ENCODE peak calls at places on chromosome 2, in ten cellular contexts. P is mesenteric fat pad; J is activated CD8-positive, alpha-beta T cell treated with anti-CD3 and anti-CD28 coated beads, Interleukin-2, amount 10 ng/mL, durations not matched to agents 7 days and 5 days; Q is RKO; V is GM10248; Y is astrocyte; R is HT1080; M is NCI-H446 treated with DMSO at 0.1 percent for 48 hours; A is GM23248; D is astrocyte of the cerebellum. Z is an unnamed sample.

GRCh38 chr2:105791229-105791628 is 46.5 kb downstream of the NCK2 start:
- DNase-seq in A (no peak), V (no peak), R (no peak), Y (no peak), J (no peak), M (no peak), D (no peak), Q (no peak), P (no peak), Z (no peak)

GRCh38 chr2:161238559-161239415 is 69.4 kb upstream of the PSMD14 start:
- DNase-seq in Y (peak; percentile 46), D (no peak), J (peak; percentile 70), Q (no peak), M (no peak), V (peak; percentile 46), A (peak; percentile 73), R (no peak), P (peak; percentile 91), Z (peak; percentile 80)

GRCh38 chr2:158489366-158490112 is 32.8 kb downstream of the PKP4 start:
- DNase-seq in P (no peak), A (no peak), D (no peak), R (no peak), Y (no peak), Q (no peak), V (no peak), M (no peak), J (no peak), Z (no peak)

GRCh38 chr2:69993048-69993565 is 31.7 kb upstream of the ASPRV1 start:
- DNase-seq in Q (no peak), P (no peak), A (no peak), Y (no peak), J (no peak), D (no peak), R (no peak), M (no peak), V (no peak), Z (peak; percentile 58)

GRCh38 chr2:3463156-3463835 is 56.0 kb downstream of the ADI1 start:
- DNase-seq in R (no peak), Q (no peak), M (no peak), A (no peak), V (no peak), P (peak; percentile 67), J (no peak), Y (no peak), D (no peak), Z (peak; percentile 24)

GRCh38 chr2:165874445-165875039 is 79.0 kb downstream of the TTC21B start:
- DNase-seq in R (peak; percentile 54), A (peak; percentile 80), J (peak; percentile 35), P (no peak), Y (peak; percentile 46), Q (peak; percentile 79), M (peak; percentile 61), V (peak; percentile 58), D (peak; percentile 73), Z (no peak)

GRCh38 chr2:68463287-68463877 is 3.7 kb downstream of the FBXO48 start:
- DNase-seq in Q (peak; percentile 76), A (peak; percentile 76), D (peak; percentile 44), V (peak; percentile 55), Y (peak; percentile 31), R (peak; percentile 40), J (no peak), M (peak; percentile 11), P (no peak), Z (no peak)

GRCh38 chr2:182915369-182916326 is 49.2 kb upstream of the FRZB start:
- DNase-seq in R (peak; percentile 93), V (no peak), D (peak; percentile 59), P (no peak), Y (peak; percentile 92), A (peak; percentile 88), J (no peak), Q (peak; percentile 68), M (no peak), Z (no peak)

GRCh38 chr2:148530350-148530749 is 114.2 kb upstream of the EPC2 start:
- DNase-seq in V (no peak), Y (no peak), A (no peak), Q (no peak), J (no peak), M (no peak), R (no peak), D (no peak), P (no peak), Z (no peak)

GRCh38 chr2:73408198-73408597 is 22.6 kb downstream of the ALMS1 start:
- DNase-seq in D (no peak), P (no peak), R (no peak), Q (no peak), V (peak; percentile 19), J (no peak), M (no peak), A (no peak), Y (no peak), Z (no peak)

GRCh38 chr2:14288016-14288415 is 344.5 kb upstream of the LRATD1 start:
- DNase-seq in R (no peak), Q (no peak), M (no peak), D (no peak), Y (no peak), J (no peak), A (no peak), V (no peak), P (no peak), Z (no peak)

GRCh38 chr2:227655454-227655853 is 11.2 kb upstream of the SCYGR5 start:
- DNase-seq in A (peak; percentile 95), Y (peak; percentile 87), P (no peak), D (peak; percentile 34), R (peak; percentile 81), Q (peak; percentile 87), V (peak; percentile 18), J (no peak), M (no peak), Z (no peak)

GRCh38 chr2:57877811-57878572 is 168.6 kb upstream of the VRK2 start:
- DNase-seq in P (no peak), D (no peak), Y (no peak), J (no peak), Q (no peak), R (no peak), M (peak; percentile 79), A (no peak), V (no peak), Z (no peak)

GRCh38 chr2:25596506-25596905 is 76.9 kb downstream of the DTNB start:
- DNase-seq in R (no peak), Y (peak; percentile 51), A (peak; percentile 24), V (no peak), P (no peak), Q (no peak), J (no peak), D (no peak), M (no peak), Z (no peak)

GRCh38 chr2:116537811-116538210 is 1276.7 kb upstream of the DDX18 start:
- DNase-seq in V (no peak), A (no peak), D (no peak), J (no peak), Y (no peak), P (no peak), M (no peak), Q (no peak), R (no peak), Z (no peak)

GRCh38 chr2:64371727-64372126 is 82.2 kb upstream of the LGALSL start:
- DNase-seq in R (no peak), J (no peak), M (no peak), V (no peak), Y (no peak), D (no peak), P (no peak), A (no peak), Q (no peak), Z (no peak)

GRCh38 chr2:11344956-11345671 is 678 bp upstream of the ROCK2 start:
- DNase-seq in A (peak; percentile 85), V (no peak), J (peak; percentile 25), P (no peak), Y (peak; percentile 51), R (peak; percentile 65), Q (peak; percentile 75), M (no peak), D (peak; percentile 64), Z (no peak)

GRCh38 chr2:204749319-204749718 is 204.0 kb downstream of the PARD3B start:
- DNase-seq in R (peak; percentile 9), Y (peak; percentile 82), D (peak; percentile 75), A (peak; percentile 89), P (no peak), M (no peak), Q (no peak), J (no peak), V (no peak), Z (no peak)

GRCh38 chr2:117615106-117615505 is 199.4 kb upstream of the DDX18 start:
- DNase-seq in Q (no peak), Y (no peak), D (no peak), A (no peak), M (no peak), V (no peak), R (no peak), J (no peak), P (no peak), Z (no peak)

GRCh38 chr2:237374284-237375060 is 39.5 kb downstream of the COL6A3 start:
- DNase-seq in R (no peak), P (no peak), V (no peak), A (no peak), Y (no peak), Q (no peak), M (no peak), J (no peak), D (no peak), Z (no peak)

GRCh38 chr2:120740765-120741513 is 5.3 kb downstream of the GLI2 start:
- DNase-seq in Q (no peak), R (no peak), D (no peak), V (no peak), J (no peak), P (peak; percentile 83), Y (no peak), M (no peak), A (no peak), Z (no peak)

GRCh38 chr2:96530474-96531357 is 5.8 kb upstream of the ARID5A start:
- DNase-seq in A (no peak), V (no peak), D (no peak), Y (no peak), J (no peak), R (no peak), Q (no peak), M (no peak), P (no peak), Z (no peak)

GRCh38 chr2:77519164-77519887 is 2.9 kb downstream of the LRRTM4 start:
- DNase-seq in Q (no peak), V (no peak), J (no peak), A (no peak), R (peak; percentile 13), Y (no peak), D (no peak), P (no peak), M (no peak), Z (no peak)

GRCh38 chr2:17171446-17172049 is 346.7 kb downstream of the RAD51AP2 start:
- DNase-seq in J (no peak), D (peak; percentile 5), Q (peak; percentile 50), Y (peak; percentile 21), R (peak; percentile 52), A (peak; percentile 51), P (no peak), V (no peak), M (peak; percentile 22), Z (no peak)

GRCh38 chr2:101089419-101089818 is 61.8 kb downstream of the TBC1D8 start:
- DNase-seq in P (no peak), D (no peak), R (no peak), J (no peak), Y (no peak), A (no peak), V (peak; percentile 81), M (no peak), Q (no peak), Z (no peak)

Z was measured in cardiac septum.